ENCODE peak calls at places on chromosome 5, in nine cellular contexts. H, Y, W, K, M, U, Q, V and J are unnamed samples.

GRCh38 chr5:96855041-96855872 is 21.0 kb upstream of the ERAP2 start:
- DNase-seq in H (peak; percentile 77), Y (no peak), W (no peak), K (no peak), M (no peak), U (no peak), Q (no peak), V (no peak), J (no peak)

GRCh38 chr5:169503899-169504298 is 79.7 kb upstream of the SPDL1 start:
- DNase-seq in H (no peak), Y (no peak), W (no peak), K (no peak), M (no peak), U (no peak), Q (no peak), V (no peak), J (no peak)

GRCh38 chr5:139636975-139637408 is 11.2 kb upstream of the CXXC5 start:
- DNase-seq in H (no peak), Y (no peak), W (peak; percentile 51), K (no peak), M (no peak), U (no peak), Q (no peak), V (no peak), J (peak; percentile 64)

GRCh38 chr5:35853652-35854051 is 3.0 kb upstream of the IL7R start:
- DNase-seq in H (no peak), Y (no peak), W (peak; percentile 26), K (no peak), M (no peak), U (no peak), Q (no peak), V (no peak), J (no peak)

GRCh38 chr5:81761270-81761669 is 10.4 kb upstream of the SSBP2 start:
- DNase-seq in H (no peak), Y (no peak), W (no peak), K (no peak), M (no peak), U (no peak), Q (no peak), V (no peak), J (no peak)

GRCh38 chr5:88674262-88675158 is 208.5 kb downstream of the MEF2C start:
- DNase-seq in H (no peak), Y (no peak), W (peak; percentile 13), K (peak; percentile 84), M (no peak), U (no peak), Q (no peak), V (peak; percentile 73), J (no peak)

GRCh38 chr5:124156408-124157027 is 589.9 kb downstream of the ZNF608 start:
- DNase-seq in H (no peak), Y (no peak), W (no peak), K (no peak), M (no peak), U (no peak), Q (peak; percentile 15), V (no peak), J (no peak)

GRCh38 chr5:133818031-133818431 is 150.4 kb downstream of the C5orf15 start:
- DNase-seq in H (no peak), Y (peak; percentile 75), W (peak; percentile 8), K (no peak), M (peak; percentile 52), U (no peak), Q (no peak), V (no peak), J (no peak)

GRCh38 chr5:93191426-93191825 is 389.6 kb downstream of the NR2F1-AS1 start:
- DNase-seq in H (no peak), Y (no peak), W (no peak), K (no peak), M (no peak), U (no peak), Q (no peak), V (no peak), J (no peak)

GRCh38 chr5:75054110-75054930 is 2.0 kb upstream of the GCNT4 start:
- DNase-seq in H (peak; percentile 36), Y (no peak), W (peak; percentile 63), K (peak; percentile 81), M (peak; percentile 25), U (no peak), Q (no peak), V (peak; percentile 39), J (no peak)

GRCh38 chr5:53792338-53792737 is 231.9 kb downstream of the NDUFS4 start:
- DNase-seq in H (no peak), Y (no peak), W (no peak), K (no peak), M (no peak), U (no peak), Q (no peak), V (no peak), J (no peak)

GRCh38 chr5:119022017-119022745 is 33.8 kb upstream of the DTWD2 start:
- DNase-seq in H (no peak), Y (peak; percentile 57), W (peak; percentile 57), K (peak; percentile 52), M (no peak), U (no peak), Q (peak; percentile 24), V (no peak), J (no peak)

GRCh38 chr5:58459276-58459859 is 518 bp downstream of the PLK2 start:
- DNase-seq in H (peak; percentile 52), Y (no peak), W (peak; percentile 50), K (no peak), M (peak; percentile 21), U (no peak), Q (no peak), V (no peak), J (no peak)

GRCh38 chr5:137583129-137583528 is 84.0 kb upstream of the SPOCK1 start:
- DNase-seq in H (no peak), Y (no peak), W (no peak), K (no peak), M (no peak), U (no peak), Q (no peak), V (no peak), J (no peak)

GRCh38 chr5:5380298-5380697 is 42.2 kb upstream of the ICE1 start:
- DNase-seq in H (no peak), Y (no peak), W (no peak), K (no peak), M (no peak), U (no peak), Q (no peak), V (no peak), J (no peak)

GRCh38 chr5:69024241-69024651 is 69.6 kb upstream of the SLC30A5 start:
- DNase-seq in H (peak; percentile 34), Y (peak; percentile 54), W (peak; percentile 28), K (no peak), M (no peak), U (no peak), Q (no peak), V (peak; percentile 38), J (no peak)
- TF ChIP-seq CTCF in H (peak; percentile 52), Y (peak; percentile 41), W (peak; percentile 55), K (peak; percentile 55), M (no peak), U (peak; percentile 76), Q (peak; percentile 34), V (peak; percentile 50), J (peak; percentile 28)

DNA sequence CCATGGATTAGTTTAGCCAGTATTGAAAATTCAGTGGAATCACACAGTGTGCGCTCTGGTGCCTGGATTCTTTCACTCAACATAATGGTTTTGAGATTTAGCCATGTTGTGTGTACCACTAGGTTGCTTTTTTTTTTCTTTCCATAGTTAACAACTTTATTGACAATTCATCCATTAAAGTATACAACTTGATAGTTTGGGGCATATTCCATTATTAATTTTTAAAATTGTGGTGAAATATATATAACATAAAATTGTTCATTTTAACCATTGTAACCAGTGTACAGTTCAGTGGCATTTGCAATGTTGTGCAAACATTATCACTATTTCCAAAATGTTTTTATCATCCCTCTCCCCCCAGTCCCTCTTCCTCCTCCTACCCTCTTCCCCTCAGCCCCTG is 35.2 kb downstream of the ANKRD33B start:
- DNase-seq in H (no peak), Y (no peak), W (no peak), K (no peak), M (no peak), U (no peak), Q (no peak), V (no peak), J (no peak)
- TF ChIP-seq CTCF in H (no peak), Y (no peak), W (no peak), K (no peak), M (no peak), U (no peak), Q (no peak), V (no peak), J (no peak)

DNA sequence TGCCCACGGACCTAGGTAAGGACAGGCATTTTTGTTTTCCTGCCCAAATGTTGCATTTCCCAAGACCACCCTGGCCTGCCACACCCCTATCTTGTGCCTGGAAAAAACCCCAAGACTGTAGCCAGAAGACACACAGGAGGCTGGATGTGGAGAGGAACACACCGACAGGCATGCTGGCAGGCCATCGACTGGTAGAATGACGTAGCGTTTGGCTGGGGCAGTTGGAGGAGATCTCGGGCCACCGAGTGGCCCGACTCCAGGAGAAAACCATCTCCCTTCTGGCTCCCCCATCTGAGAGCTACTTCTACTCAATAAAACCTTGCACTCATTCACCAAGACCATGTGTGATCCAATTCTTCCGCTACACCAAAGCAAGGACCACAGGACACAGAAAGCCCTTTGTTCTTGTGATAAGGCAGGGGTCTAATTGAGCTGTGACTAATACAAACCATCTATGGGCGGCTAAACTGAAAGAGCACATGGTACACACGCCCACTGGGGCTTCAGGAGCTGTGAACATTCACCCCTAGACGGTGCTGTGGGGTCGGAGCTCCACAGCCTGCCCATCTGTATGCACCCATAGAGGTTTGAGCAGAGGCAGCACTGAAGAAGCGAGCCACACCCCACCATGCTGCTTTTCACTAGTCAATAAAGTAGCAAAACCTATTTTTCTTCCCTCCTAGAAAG is 38.9 kb upstream of the N4BP3 start:
- DNase-seq in H (no peak), Y (no peak), W (no peak), K (no peak), M (no peak), U (no peak), Q (peak; percentile 28), V (peak; percentile 51), J (no peak)
- TF ChIP-seq CTCF in H (no peak), Y (no peak), W (no peak), K (no peak), M (no peak), U (no peak), Q (peak; percentile 34), V (no peak), J (no peak)

DNA sequence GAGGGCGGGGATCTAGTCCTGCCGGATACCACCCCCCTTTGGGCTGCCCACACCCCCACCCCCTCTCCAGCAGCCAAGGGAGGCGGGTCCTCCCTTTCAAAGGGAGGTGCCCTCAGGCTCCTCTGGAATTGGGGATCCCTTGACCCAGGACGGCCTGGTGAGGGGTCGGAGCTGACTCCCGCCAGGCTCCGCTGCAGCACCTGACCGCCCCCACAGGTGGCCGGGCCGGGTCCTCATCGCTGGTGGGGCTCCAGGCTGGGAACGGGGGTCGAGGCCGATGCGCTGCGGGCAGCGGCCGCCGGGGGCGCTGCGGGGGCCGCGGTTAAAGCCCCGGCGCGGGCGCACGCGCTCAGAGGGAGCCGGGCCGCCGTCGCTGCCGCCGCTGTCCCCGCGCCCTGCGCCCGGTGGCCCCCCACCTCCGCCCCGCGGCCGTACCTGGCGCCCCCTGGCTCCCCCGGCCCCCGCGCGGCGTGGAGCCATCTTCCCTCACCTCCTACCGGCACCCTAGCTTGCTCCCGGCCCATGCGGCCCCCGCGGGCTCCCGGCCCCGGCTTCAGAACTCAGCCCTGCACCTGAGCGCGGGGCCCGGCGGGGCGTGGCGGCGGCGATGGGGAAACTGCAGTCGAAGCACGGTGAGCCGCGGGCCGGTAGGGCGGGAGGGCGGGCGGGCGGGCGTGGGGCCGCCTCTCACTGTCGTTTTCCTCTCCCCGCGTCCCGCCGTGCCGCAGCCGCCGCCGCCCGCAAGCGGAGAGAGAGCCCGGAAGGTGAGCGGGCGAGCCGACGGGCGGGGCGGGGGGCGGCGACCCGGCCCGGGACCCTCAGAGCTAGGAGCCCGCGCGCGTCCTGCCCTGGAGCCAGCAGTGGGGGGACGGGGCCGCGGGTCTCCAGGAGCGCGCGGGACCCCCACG is at the start of gene NKD2:
- DNase-seq in H (peak; percentile 20), Y (peak; percentile 49), W (no peak), K (peak; percentile 77), M (peak; percentile 29), U (peak; percentile 94), Q (no peak), V (peak; percentile 54), J (peak; percentile 48)
- TF ChIP-seq CTCF in H (peak; percentile 21), Y (peak; percentile 95), W (peak; percentile 14), K (peak; percentile 74), M (peak; percentile 53), U (peak; percentile 43), Q (peak; percentile 49), V (peak; percentile 74), J (peak; percentile 58)